ENCODE peak calls at places on chromosomes 16 and 17, in nine cellular contexts. One of them, this sample, is unnamed.

GRCh38 chr17:17175917-17176316 is 30.2 kb downstream of the PLD6 start:
- DNase-seq in progenitor cell of endocrine pancreas: no peak
- DNase-seq in AML-193: no peak
- DNase-seq in CMK: no peak
- DNase-seq in fibroblast of the aortic adventitia: no peak
- DNase-seq in Right ventricle myocardium superior: no peak
- DNase-seq in A172: no peak
- DNase-seq in GM19239: peak; percentile 44
- DNase-seq in stimulated activated CD4-positive, alpha-beta T cell treated with anti-CD3 and anti-CD28 coated beads, Interleukin-1b, Interleukin-23, amount 100 ng/mL, for 4 hours: no peak
- DNase-seq in this sample: no peak

GRCh38 chr17:76716146-76716833 is 5.5 kb upstream of the MXRA7 start:
- DNase-seq in CMK: no peak
- DNase-seq in A172: peak; percentile 99
- DNase-seq in AML-193: peak; percentile 83
- DNase-seq in stimulated activated CD4-positive, alpha-beta T cell treated with anti-CD3 and anti-CD28 coated beads, Interleukin-1b, Interleukin-23, amount 100 ng/mL, for 4 hours: no peak
- DNase-seq in GM19239: no peak
- DNase-seq in progenitor cell of endocrine pancreas: no peak
- DNase-seq in Right ventricle myocardium superior: peak; percentile 59
- DNase-seq in fibroblast of the aortic adventitia: peak; percentile 100
- DNase-seq in this sample: peak; percentile 98

GRCh38 chr16:81723098-81723723 is 55.9 kb upstream of the PLCG2 start:
- DNase-seq in A172: peak; percentile 86
- DNase-seq in progenitor cell of endocrine pancreas: no peak
- DNase-seq in CMK: peak; percentile 49
- DNase-seq in fibroblast of the aortic adventitia: peak; percentile 88
- DNase-seq in stimulated activated CD4-positive, alpha-beta T cell treated with anti-CD3 and anti-CD28 coated beads, Interleukin-1b, Interleukin-23, amount 100 ng/mL, for 4 hours: peak; percentile 59
- DNase-seq in GM19239: no peak
- DNase-seq in AML-193: peak; percentile 89
- DNase-seq in Right ventricle myocardium superior: no peak
- DNase-seq in this sample: peak; percentile 61

GRCh38 chr16:53220585-53220984 is 165.8 kb downstream of the CHD9 start:
- DNase-seq in progenitor cell of endocrine pancreas: no peak
- DNase-seq in fibroblast of the aortic adventitia: peak; percentile 55
- DNase-seq in CMK: no peak
- DNase-seq in GM19239: no peak
- DNase-seq in AML-193: no peak
- DNase-seq in stimulated activated CD4-positive, alpha-beta T cell treated with anti-CD3 and anti-CD28 coated beads, Interleukin-1b, Interleukin-23, amount 100 ng/mL, for 4 hours: no peak
- DNase-seq in Right ventricle myocardium superior: no peak
- DNase-seq in A172: no peak
- DNase-seq in this sample: no peak

GRCh38 chr17:53950207-53950857 is 127.6 kb downstream of the KIF2B start:
- DNase-seq in GM19239: no peak
- DNase-seq in stimulated activated CD4-positive, alpha-beta T cell treated with anti-CD3 and anti-CD28 coated beads, Interleukin-1b, Interleukin-23, amount 100 ng/mL, for 4 hours: no peak
- DNase-seq in Right ventricle myocardium superior: no peak
- DNase-seq in fibroblast of the aortic adventitia: no peak
- DNase-seq in AML-193: no peak
- DNase-seq in A172: no peak
- DNase-seq in progenitor cell of endocrine pancreas: no peak
- DNase-seq in CMK: no peak
- DNase-seq in this sample: no peak

GRCh38 chr17:40714473-40714872 is 10.9 kb upstream of the KRT24 start:
- DNase-seq in fibroblast of the aortic adventitia: no peak
- DNase-seq in GM19239: no peak
- DNase-seq in stimulated activated CD4-positive, alpha-beta T cell treated with anti-CD3 and anti-CD28 coated beads, Interleukin-1b, Interleukin-23, amount 100 ng/mL, for 4 hours: no peak
- DNase-seq in A172: no peak
- DNase-seq in Right ventricle myocardium superior: no peak
- DNase-seq in AML-193: no peak
- DNase-seq in CMK: no peak
- DNase-seq in progenitor cell of endocrine pancreas: no peak
- DNase-seq in this sample: no peak

GRCh38 chr16:15052747-15053476 is 3.0 kb downstream of the NTAN1 start:
- DNase-seq in GM19239: no peak
- DNase-seq in A172: no peak
- DNase-seq in stimulated activated CD4-positive, alpha-beta T cell treated with anti-CD3 and anti-CD28 coated beads, Interleukin-1b, Interleukin-23, amount 100 ng/mL, for 4 hours: no peak
- DNase-seq in AML-193: no peak
- DNase-seq in CMK: no peak
- DNase-seq in Right ventricle myocardium superior: peak; percentile 54
- DNase-seq in fibroblast of the aortic adventitia: peak; percentile 26
- DNase-seq in progenitor cell of endocrine pancreas: no peak
- DNase-seq in this sample: no peak

GRCh38 chr17:44587339-44587738 is 30.1 kb downstream of the FZD2 start:
- DNase-seq in stimulated activated CD4-positive, alpha-beta T cell treated with anti-CD3 and anti-CD28 coated beads, Interleukin-1b, Interleukin-23, amount 100 ng/mL, for 4 hours: no peak
- DNase-seq in AML-193: no peak
- DNase-seq in CMK: no peak
- DNase-seq in GM19239: no peak
- DNase-seq in progenitor cell of endocrine pancreas: no peak
- DNase-seq in A172: peak; percentile 99
- DNase-seq in Right ventricle myocardium superior: peak; percentile 48
- DNase-seq in fibroblast of the aortic adventitia: peak; percentile 96
- DNase-seq in this sample: peak; percentile 99

GRCh38 chr16:24609417-24609739 is 70.0 kb downstream of the RBBP6 start:
- DNase-seq in stimulated activated CD4-positive, alpha-beta T cell treated with anti-CD3 and anti-CD28 coated beads, Interleukin-1b, Interleukin-23, amount 100 ng/mL, for 4 hours: no peak
- DNase-seq in fibroblast of the aortic adventitia: no peak
- DNase-seq in CMK: no peak
- DNase-seq in A172: no peak
- DNase-seq in GM19239: no peak
- DNase-seq in progenitor cell of endocrine pancreas: no peak
- DNase-seq in AML-193: no peak
- DNase-seq in Right ventricle myocardium superior: no peak
- DNase-seq in this sample: no peak

GRCh38 chr17:31494259-31495048 is 103.0 kb downstream of the RAB11FIP4 start:
- DNase-seq in AML-193: peak; percentile 51
- DNase-seq in progenitor cell of endocrine pancreas: no peak
- DNase-seq in CMK: no peak
- DNase-seq in GM19239: peak; percentile 50
- DNase-seq in A172: peak; percentile 27
- DNase-seq in stimulated activated CD4-positive, alpha-beta T cell treated with anti-CD3 and anti-CD28 coated beads, Interleukin-1b, Interleukin-23, amount 100 ng/mL, for 4 hours: peak; percentile 53
- DNase-seq in Right ventricle myocardium superior: no peak
- DNase-seq in fibroblast of the aortic adventitia: no peak
- DNase-seq in this sample: no peak

GRCh38 chr17:8100763-8101162 is 13.2 kb upstream of the ALOX12B start:
- DNase-seq in stimulated activated CD4-positive, alpha-beta T cell treated with anti-CD3 and anti-CD28 coated beads, Interleukin-1b, Interleukin-23, amount 100 ng/mL, for 4 hours: no peak
- DNase-seq in CMK: no peak
- DNase-seq in GM19239: no peak
- DNase-seq in progenitor cell of endocrine pancreas: no peak
- DNase-seq in A172: no peak
- DNase-seq in fibroblast of the aortic adventitia: no peak
- DNase-seq in AML-193: no peak
- DNase-seq in Right ventricle myocardium superior: no peak
- DNase-seq in this sample: no peak

GRCh38 chr16:69669577-69669976 is 56.8 kb downstream of the NQO1 start:
- DNase-seq in Right ventricle myocardium superior: no peak
- DNase-seq in A172: no peak
- DNase-seq in AML-193: no peak
- DNase-seq in stimulated activated CD4-positive, alpha-beta T cell treated with anti-CD3 and anti-CD28 coated beads, Interleukin-1b, Interleukin-23, amount 100 ng/mL, for 4 hours: no peak
- DNase-seq in fibroblast of the aortic adventitia: peak; percentile 15
- DNase-seq in progenitor cell of endocrine pancreas: no peak
- DNase-seq in GM19239: no peak
- DNase-seq in CMK: no peak
- DNase-seq in this sample: no peak

GRCh38 chr16:49127103-49127502 is 154.5 kb downstream of the CBLN1 start:
- DNase-seq in Right ventricle myocardium superior: no peak
- DNase-seq in stimulated activated CD4-positive, alpha-beta T cell treated with anti-CD3 and anti-CD28 coated beads, Interleukin-1b, Interleukin-23, amount 100 ng/mL, for 4 hours: no peak
- DNase-seq in A172: no peak
- DNase-seq in progenitor cell of endocrine pancreas: no peak
- DNase-seq in AML-193: no peak
- DNase-seq in CMK: no peak
- DNase-seq in fibroblast of the aortic adventitia: no peak
- DNase-seq in GM19239: no peak
- DNase-seq in this sample: no peak

GRCh38 chr16:85381738-85382592 is 231.2 kb upstream of the GSE1 start:
- DNase-seq in CMK: peak; percentile 99
- DNase-seq in GM19239: no peak
- DNase-seq in fibroblast of the aortic adventitia: peak; percentile 40
- DNase-seq in AML-193: no peak
- DNase-seq in A172: no peak
- DNase-seq in stimulated activated CD4-positive, alpha-beta T cell treated with anti-CD3 and anti-CD28 coated beads, Interleukin-1b, Interleukin-23, amount 100 ng/mL, for 4 hours: no peak
- DNase-seq in progenitor cell of endocrine pancreas: no peak
- DNase-seq in Right ventricle myocardium superior: no peak
- DNase-seq in this sample: no peak

GRCh38 chr17:6666077-6666521 is 14.5 kb downstream of the C17orf100 start:
- DNase-seq in Right ventricle myocardium superior: peak; percentile 77
- DNase-seq in stimulated activated CD4-positive, alpha-beta T cell treated with anti-CD3 and anti-CD28 coated beads, Interleukin-1b, Interleukin-23, amount 100 ng/mL, for 4 hours: no peak
- DNase-seq in fibroblast of the aortic adventitia: peak; percentile 88
- DNase-seq in GM19239: peak; percentile 65
- DNase-seq in A172: peak; percentile 75
- DNase-seq in progenitor cell of endocrine pancreas: peak; percentile 66
- DNase-seq in AML-193: peak; percentile 22
- DNase-seq in CMK: no peak
- DNase-seq in this sample: peak; percentile 63

GRCh38 chr17:13601776-13602551 is at the start of gene HS3ST3A1:
- DNase-seq in fibroblast of the aortic adventitia: peak; percentile 81
- DNase-seq in GM19239: no peak
- DNase-seq in A172: peak; percentile 87
- DNase-seq in progenitor cell of endocrine pancreas: peak; percentile 69
- DNase-seq in CMK: no peak
- DNase-seq in stimulated activated CD4-positive, alpha-beta T cell treated with anti-CD3 and anti-CD28 coated beads, Interleukin-1b, Interleukin-23, amount 100 ng/mL, for 4 hours: no peak
- DNase-seq in AML-193: no peak
- DNase-seq in Right ventricle myocardium superior: peak; percentile 49
- DNase-seq in this sample: peak; percentile 86

GRCh38 chr16:87666919-87667318 is 64.6 kb downstream of the JPH3 start:
- DNase-seq in progenitor cell of endocrine pancreas: no peak
- DNase-seq in Right ventricle myocardium superior: no peak
- DNase-seq in CMK: no peak
- DNase-seq in A172: no peak
- DNase-seq in stimulated activated CD4-positive, alpha-beta T cell treated with anti-CD3 and anti-CD28 coated beads, Interleukin-1b, Interleukin-23, amount 100 ng/mL, for 4 hours: no peak
- DNase-seq in AML-193: no peak
- DNase-seq in GM19239: no peak
- DNase-seq in fibroblast of the aortic adventitia: no peak
- DNase-seq in this sample: no peak

GRCh38 chr17:66737524-66737923 is 97.4 kb upstream of the CACNG5 start:
- DNase-seq in CMK: no peak
- DNase-seq in GM19239: no peak
- DNase-seq in stimulated activated CD4-positive, alpha-beta T cell treated with anti-CD3 and anti-CD28 coated beads, Interleukin-1b, Interleukin-23, amount 100 ng/mL, for 4 hours: no peak
- DNase-seq in progenitor cell of endocrine pancreas: no peak
- DNase-seq in A172: no peak
- DNase-seq in Right ventricle myocardium superior: peak; percentile 71
- DNase-seq in fibroblast of the aortic adventitia: peak; percentile 83
- DNase-seq in AML-193: no peak
- DNase-seq in this sample: no peak

GRCh38 chr16:85238233-85238647 is 126.0 kb upstream of the CIBAR2 start:
- DNase-seq in fibroblast of the aortic adventitia: peak; percentile 93
- DNase-seq in A172: no peak
- DNase-seq in Right ventricle myocardium superior: peak; percentile 83
- DNase-seq in GM19239: no peak
- DNase-seq in AML-193: no peak
- DNase-seq in CMK: no peak
- DNase-seq in stimulated activated CD4-positive, alpha-beta T cell treated with anti-CD3 and anti-CD28 coated beads, Interleukin-1b, Interleukin-23, amount 100 ng/mL, for 4 hours: no peak
- DNase-seq in progenitor cell of endocrine pancreas: no peak
- DNase-seq in this sample: no peak

GRCh38 chr16:13402601-13403000 is 501.2 kb downstream of the SHISA9 start:
- DNase-seq in CMK: no peak
- DNase-seq in progenitor cell of endocrine pancreas: no peak
- DNase-seq in stimulated activated CD4-positive, alpha-beta T cell treated with anti-CD3 and anti-CD28 coated beads, Interleukin-1b, Interleukin-23, amount 100 ng/mL, for 4 hours: no peak
- DNase-seq in AML-193: no peak
- DNase-seq in fibroblast of the aortic adventitia: no peak
- DNase-seq in GM19239: no peak
- DNase-seq in A172: peak; percentile 64
- DNase-seq in Right ventricle myocardium superior: no peak
- DNase-seq in this sample: no peak

GRCh38 chr16:13110124-13110796 is 208.9 kb downstream of the SHISA9 start:
- DNase-seq in GM19239: no peak
- DNase-seq in progenitor cell of endocrine pancreas: no peak
- DNase-seq in Right ventricle myocardium superior: no peak
- DNase-seq in A172: peak; percentile 94
- DNase-seq in stimulated activated CD4-positive, alpha-beta T cell treated with anti-CD3 and anti-CD28 coated beads, Interleukin-1b, Interleukin-23, amount 100 ng/mL, for 4 hours: no peak
- DNase-seq in CMK: no peak
- DNase-seq in AML-193: no peak
- DNase-seq in fibroblast of the aortic adventitia: no peak
- DNase-seq in this sample: no peak

GRCh38 chr17:78573955-78574354 is 3.2 kb downstream of the DNAH17 start:
- DNase-seq in stimulated activated CD4-positive, alpha-beta T cell treated with anti-CD3 and anti-CD28 coated beads, Interleukin-1b, Interleukin-23, amount 100 ng/mL, for 4 hours: no peak
- DNase-seq in AML-193: no peak
- DNase-seq in A172: no peak
- DNase-seq in Right ventricle myocardium superior: no peak
- DNase-seq in fibroblast of the aortic adventitia: no peak
- DNase-seq in GM19239: no peak
- DNase-seq in CMK: no peak
- DNase-seq in progenitor cell of endocrine pancreas: no peak
- DNase-seq in this sample: no peak

GRCh38 chr16:88785106-88785924 is at the start of gene PIEZO1:
- DNase-seq in fibroblast of the aortic adventitia: peak; percentile 62
- DNase-seq in CMK: no peak
- DNase-seq in AML-193: peak; percentile 49
- DNase-seq in Right ventricle myocardium superior: peak; percentile 87
- DNase-seq in stimulated activated CD4-positive, alpha-beta T cell treated with anti-CD3 and anti-CD28 coated beads, Interleukin-1b, Interleukin-23, amount 100 ng/mL, for 4 hours: peak; percentile 85
- DNase-seq in GM19239: no peak
- DNase-seq in progenitor cell of endocrine pancreas: no peak
- DNase-seq in A172: no peak
- DNase-seq in this sample: peak; percentile 53

GRCh38 chr16:2856061-2856670 is 1.8 kb downstream of the PRSS22 start:
- DNase-seq in A172: no peak
- DNase-seq in stimulated activated CD4-positive, alpha-beta T cell treated with anti-CD3 and anti-CD28 coated beads, Interleukin-1b, Interleukin-23, amount 100 ng/mL, for 4 hours: no peak
- DNase-seq in Right ventricle myocardium superior: no peak
- DNase-seq in AML-193: no peak
- DNase-seq in CMK: peak; percentile 30
- DNase-seq in fibroblast of the aortic adventitia: no peak
- DNase-seq in progenitor cell of endocrine pancreas: no peak
- DNase-seq in GM19239: no peak
- DNase-seq in this sample: no peak

GRCh38 chr16:29825145-29826044 is 5.1 kb downstream of the MVP start:
- DNase-seq in progenitor cell of endocrine pancreas: no peak
- DNase-seq in fibroblast of the aortic adventitia: peak; percentile 93
- DNase-seq in GM19239: peak; percentile 52
- DNase-seq in CMK: no peak
- DNase-seq in AML-193: no peak
- DNase-seq in Right ventricle myocardium superior: peak; percentile 62
- DNase-seq in A172: peak; percentile 96
- DNase-seq in stimulated activated CD4-positive, alpha-beta T cell treated with anti-CD3 and anti-CD28 coated beads, Interleukin-1b, Interleukin-23, amount 100 ng/mL, for 4 hours: no peak
- DNase-seq in this sample: peak; percentile 59

GRCh38 chr16:181668-182021 is 1.4 kb downstream of the HBQ1 start:
- DNase-seq in fibroblast of the aortic adventitia: no peak
- DNase-seq in Right ventricle myocardium superior: no peak
- DNase-seq in AML-193: no peak
- DNase-seq in A172: no peak
- DNase-seq in CMK: no peak
- DNase-seq in stimulated activated CD4-positive, alpha-beta T cell treated with anti-CD3 and anti-CD28 coated beads, Interleukin-1b, Interleukin-23, amount 100 ng/mL, for 4 hours: no peak
- DNase-seq in GM19239: no peak
- DNase-seq in progenitor cell of endocrine pancreas: no peak
- DNase-seq in this sample: no peak

GRCh38 chr17:15436399-15437369 is 30.7 kb downstream of the CDRT4 start:
- DNase-seq in Right ventricle myocardium superior: peak; percentile 84
- DNase-seq in AML-193: peak; percentile 2
- DNase-seq in stimulated activated CD4-positive, alpha-beta T cell treated with anti-CD3 and anti-CD28 coated beads, Interleukin-1b, Interleukin-23, amount 100 ng/mL, for 4 hours: no peak
- DNase-seq in A172: peak; percentile 77
- DNase-seq in GM19239: peak; percentile 12
- DNase-seq in fibroblast of the aortic adventitia: peak; percentile 68
- DNase-seq in CMK: peak; percentile 65
- DNase-seq in progenitor cell of endocrine pancreas: no peak
- DNase-seq in this sample: peak; percentile 38

GRCh38 chr16:3123986-3124886 is 10.6 kb upstream of the ZNF213 start:
- DNase-seq in CMK: peak; percentile 87
- DNase-seq in fibroblast of the aortic adventitia: peak; percentile 91
- DNase-seq in AML-193: peak; percentile 94
- DNase-seq in Right ventricle myocardium superior: peak; percentile 98
- DNase-seq in stimulated activated CD4-positive, alpha-beta T cell treated with anti-CD3 and anti-CD28 coated beads, Interleukin-1b, Interleukin-23, amount 100 ng/mL, for 4 hours: peak; percentile 94
- DNase-seq in GM19239: peak; percentile 95
- DNase-seq in A172: peak; percentile 96
- DNase-seq in progenitor cell of endocrine pancreas: peak; percentile 91
- DNase-seq in this sample: peak; percentile 93

GRCh38 chr17:27354491-27355081 is 60.7 kb downstream of the WSB1 start:
- DNase-seq in GM19239: no peak
- DNase-seq in A172: no peak
- DNase-seq in AML-193: peak; percentile 46
- DNase-seq in Right ventricle myocardium superior: no peak
- DNase-seq in fibroblast of the aortic adventitia: no peak
- DNase-seq in stimulated activated CD4-positive, alpha-beta T cell treated with anti-CD3 and anti-CD28 coated beads, Interleukin-1b, Interleukin-23, amount 100 ng/mL, for 4 hours: no peak
- DNase-seq in CMK: no peak
- DNase-seq in progenitor cell of endocrine pancreas: no peak
- DNase-seq in this sample: no peak

GRCh38 chr17:67546578-67547527 is 169.8 kb downstream of the PITPNC1 start:
- DNase-seq in AML-193: no peak
- DNase-seq in stimulated activated CD4-positive, alpha-beta T cell treated with anti-CD3 and anti-CD28 coated beads, Interleukin-1b, Interleukin-23, amount 100 ng/mL, for 4 hours: no peak
- DNase-seq in progenitor cell of endocrine pancreas: no peak
- DNase-seq in GM19239: peak; percentile 63
- DNase-seq in fibroblast of the aortic adventitia: peak; percentile 70
- DNase-seq in A172: peak; percentile 6
- DNase-seq in Right ventricle myocardium superior: peak; percentile 72
- DNase-seq in CMK: no peak
- DNase-seq in this sample: peak; percentile 68

GRCh38 chr17:82226170-82226808 is 2.6 kb upstream of the SLC16A3 start:
- DNase-seq in CMK: no peak
- DNase-seq in AML-193: no peak
- DNase-seq in GM19239: no peak
- DNase-seq in fibroblast of the aortic adventitia: no peak
- DNase-seq in stimulated activated CD4-positive, alpha-beta T cell treated with anti-CD3 and anti-CD28 coated beads, Interleukin-1b, Interleukin-23, amount 100 ng/mL, for 4 hours: no peak
- DNase-seq in progenitor cell of endocrine pancreas: no peak
- DNase-seq in Right ventricle myocardium superior: peak; percentile 42
- DNase-seq in A172: no peak
- DNase-seq in this sample: no peak